ENCODE peak calls at places on chromosomes 12 and 14, in ten cellular contexts. One of them, this sample, is unnamed.

GRCh38 chr12:101491325-101491724 is 16.2 kb downstream of the SPIC start:
- DNase-seq in stromal cell of bone marrow: no peak
- DNase-seq in smooth muscle cell of the brain vasculature: no peak
- DNase-seq in GDM1: no peak
- DNase-seq in stimulated activated CD4-positive, alpha-beta T cell treated with anti-CD3 and anti-CD28 coated beads, Interleukin-4, amount 100 ng/mL, for 24 hours: no peak
- DNase-seq in HFFc6: no peak
- DNase-seq in A673: no peak
- DNase-seq in progenitor cell of endocrine pancreas: no peak
- DNase-seq in HT-29: no peak
- DNase-seq in AG20443: no peak
- DNase-seq in this sample: no peak

GRCh38 chr14:80587096-80587724 is 354.3 kb downstream of the CEP128 start:
- DNase-seq in stromal cell of bone marrow: peak
- DNase-seq in smooth muscle cell of the brain vasculature: peak
- DNase-seq in GDM1: no peak
- DNase-seq in stimulated activated CD4-positive, alpha-beta T cell treated with anti-CD3 and anti-CD28 coated beads, Interleukin-4, amount 100 ng/mL, for 24 hours: peak
- DNase-seq in HFFc6: peak
- DNase-seq in A673: peak
- DNase-seq in progenitor cell of endocrine pancreas: no peak
- DNase-seq in HT-29: peak
- DNase-seq in AG20443: peak
- DNase-seq in this sample: no peak

GRCh38 chr12:26153421-26154154 is 28.8 kb upstream of the BHLHE41 start:
- DNase-seq in stromal cell of bone marrow: peak
- DNase-seq in smooth muscle cell of the brain vasculature: peak
- DNase-seq in GDM1: no peak
- DNase-seq in stimulated activated CD4-positive, alpha-beta T cell treated with anti-CD3 and anti-CD28 coated beads, Interleukin-4, amount 100 ng/mL, for 24 hours: no peak
- DNase-seq in HFFc6: peak
- DNase-seq in A673: peak
- DNase-seq in progenitor cell of endocrine pancreas: no peak
- DNase-seq in HT-29: peak
- DNase-seq in AG20443: peak
- DNase-seq in this sample: no peak

GRCh38 chr14:95290021-95290420 is 29.7 kb downstream of the CLMN start:
- DNase-seq in stromal cell of bone marrow: no peak
- DNase-seq in smooth muscle cell of the brain vasculature: no peak
- DNase-seq in GDM1: no peak
- DNase-seq in stimulated activated CD4-positive, alpha-beta T cell treated with anti-CD3 and anti-CD28 coated beads, Interleukin-4, amount 100 ng/mL, for 24 hours: no peak
- DNase-seq in HFFc6: no peak
- DNase-seq in A673: no peak
- DNase-seq in progenitor cell of endocrine pancreas: no peak
- DNase-seq in HT-29: no peak
- DNase-seq in AG20443: no peak
- DNase-seq in this sample: no peak

GRCh38 chr12:95611676-95612309 is 60.5 kb upstream of the USP44 start:
- DNase-seq in stromal cell of bone marrow: no peak
- DNase-seq in smooth muscle cell of the brain vasculature: no peak
- DNase-seq in GDM1: no peak
- DNase-seq in stimulated activated CD4-positive, alpha-beta T cell treated with anti-CD3 and anti-CD28 coated beads, Interleukin-4, amount 100 ng/mL, for 24 hours: no peak
- DNase-seq in HFFc6: no peak
- DNase-seq in A673: no peak
- DNase-seq in progenitor cell of endocrine pancreas: no peak
- DNase-seq in HT-29: peak
- DNase-seq in AG20443: no peak
- DNase-seq in this sample: no peak

GRCh38 chr12:6526766-6527525 is 7.4 kb upstream of the GAPDH start:
- DNase-seq in stromal cell of bone marrow: no peak
- DNase-seq in smooth muscle cell of the brain vasculature: no peak
- DNase-seq in GDM1: no peak
- DNase-seq in stimulated activated CD4-positive, alpha-beta T cell treated with anti-CD3 and anti-CD28 coated beads, Interleukin-4, amount 100 ng/mL, for 24 hours: no peak
- DNase-seq in HFFc6: no peak
- DNase-seq in A673: no peak
- DNase-seq in progenitor cell of endocrine pancreas: no peak
- DNase-seq in HT-29: no peak
- DNase-seq in AG20443: no peak
- DNase-seq in this sample: no peak

GRCh38 chr14:56271988-56272387 is 153.8 kb downstream of the PELI2 start:
- DNase-seq in stromal cell of bone marrow: peak
- DNase-seq in smooth muscle cell of the brain vasculature: no peak
- DNase-seq in GDM1: no peak
- DNase-seq in stimulated activated CD4-positive, alpha-beta T cell treated with anti-CD3 and anti-CD28 coated beads, Interleukin-4, amount 100 ng/mL, for 24 hours: no peak
- DNase-seq in HFFc6: peak
- DNase-seq in A673: peak
- DNase-seq in progenitor cell of endocrine pancreas: no peak
- DNase-seq in HT-29: no peak
- DNase-seq in AG20443: peak
- DNase-seq in this sample: no peak

GRCh38 chr12:69095765-69096477 is 143.4 kb upstream of the CPSF6 start:
- DNase-seq in stromal cell of bone marrow: no peak
- DNase-seq in smooth muscle cell of the brain vasculature: no peak
- DNase-seq in GDM1: no peak
- DNase-seq in stimulated activated CD4-positive, alpha-beta T cell treated with anti-CD3 and anti-CD28 coated beads, Interleukin-4, amount 100 ng/mL, for 24 hours: no peak
- DNase-seq in HFFc6: no peak
- DNase-seq in A673: peak
- DNase-seq in progenitor cell of endocrine pancreas: no peak
- DNase-seq in HT-29: no peak
- DNase-seq in AG20443: no peak
- DNase-seq in this sample: no peak

GRCh38 chr12:12404297-12404696 is 47.4 kb downstream of the BORCS5 start:
- DNase-seq in stromal cell of bone marrow: no peak
- DNase-seq in smooth muscle cell of the brain vasculature: no peak
- DNase-seq in GDM1: no peak
- DNase-seq in stimulated activated CD4-positive, alpha-beta T cell treated with anti-CD3 and anti-CD28 coated beads, Interleukin-4, amount 100 ng/mL, for 24 hours: no peak
- DNase-seq in HFFc6: no peak
- DNase-seq in A673: peak
- DNase-seq in progenitor cell of endocrine pancreas: no peak
- DNase-seq in HT-29: no peak
- DNase-seq in AG20443: no peak
- DNase-seq in this sample: no peak

GRCh38 chr12:78396538-78396937 is 468.0 kb upstream of the SYT1 start:
- DNase-seq in stromal cell of bone marrow: no peak
- DNase-seq in smooth muscle cell of the brain vasculature: no peak
- DNase-seq in GDM1: no peak
- DNase-seq in stimulated activated CD4-positive, alpha-beta T cell treated with anti-CD3 and anti-CD28 coated beads, Interleukin-4, amount 100 ng/mL, for 24 hours: no peak
- DNase-seq in HFFc6: no peak
- DNase-seq in A673: peak
- DNase-seq in progenitor cell of endocrine pancreas: no peak
- DNase-seq in HT-29: no peak
- DNase-seq in AG20443: no peak
- DNase-seq in this sample: no peak

GRCh38 chr12:90423965-90424364 is 531.0 kb downstream of the CCER1 start:
- DNase-seq in stromal cell of bone marrow: no peak
- DNase-seq in smooth muscle cell of the brain vasculature: no peak
- DNase-seq in GDM1: no peak
- DNase-seq in stimulated activated CD4-positive, alpha-beta T cell treated with anti-CD3 and anti-CD28 coated beads, Interleukin-4, amount 100 ng/mL, for 24 hours: no peak
- DNase-seq in HFFc6: no peak
- DNase-seq in A673: no peak
- DNase-seq in progenitor cell of endocrine pancreas: no peak
- DNase-seq in HT-29: no peak
- DNase-seq in AG20443: no peak
- DNase-seq in this sample: no peak

GRCh38 chr12:33988888-33989287 is 33.4 kb upstream of the ALG10 start:
- DNase-seq in stromal cell of bone marrow: no peak
- DNase-seq in smooth muscle cell of the brain vasculature: no peak
- DNase-seq in GDM1: no peak
- DNase-seq in stimulated activated CD4-positive, alpha-beta T cell treated with anti-CD3 and anti-CD28 coated beads, Interleukin-4, amount 100 ng/mL, for 24 hours: no peak
- DNase-seq in HFFc6: no peak
- DNase-seq in A673: peak
- DNase-seq in progenitor cell of endocrine pancreas: no peak
- DNase-seq in HT-29: no peak
- DNase-seq in AG20443: no peak
- DNase-seq in this sample: no peak

GRCh38 chr14:104353921-104354701 is 215.7 kb downstream of the KIF26A start:
- DNase-seq in stromal cell of bone marrow: no peak
- DNase-seq in smooth muscle cell of the brain vasculature: no peak
- DNase-seq in GDM1: no peak
- DNase-seq in stimulated activated CD4-positive, alpha-beta T cell treated with anti-CD3 and anti-CD28 coated beads, Interleukin-4, amount 100 ng/mL, for 24 hours: no peak
- DNase-seq in HFFc6: no peak
- DNase-seq in A673: peak
- DNase-seq in progenitor cell of endocrine pancreas: no peak
- DNase-seq in HT-29: no peak
- DNase-seq in AG20443: no peak
- DNase-seq in this sample: no peak